ENCODE peak calls at places on chromosomes 12 and 14, in five cellular contexts. X is GM12891, A is H1, B is HepG2, S is K562. T is an unnamed sample.

GRCh38 chr14:32565256-32565655 is 236.2 kb downstream of the AKAP6 start:
- DNase-seq in X (no peak), A (no peak), B (no peak), S (no peak), T (no peak)

GRCh38 chr14:104900639-104901512 is 23.8 kb upstream of the PLD4 start:
- DNase-seq in X (peak), A (no peak), B (no peak), S (no peak), T (peak)

GRCh38 chr14:61375218-61375617 is 53.8 kb downstream of the PRKCH start:
- DNase-seq in X (no peak), A (no peak), B (no peak), S (no peak), T (no peak)

GRCh38 chr14:102223682-102224081 is 81.3 kb downstream of the MOK start:
- DNase-seq in X (no peak), A (no peak), B (no peak), S (no peak), T (no peak)

GRCh38 chr14:76574416-76574815 is 186.9 kb upstream of the VASH1 start:
- DNase-seq in X (no peak), A (no peak), B (no peak), S (no peak), T (no peak)

GRCh38 chr12:121162384-121162783 is 29.7 kb downstream of the P2RX7 start:
- DNase-seq in X (no peak), A (no peak), B (no peak), S (no peak), T (no peak)

GRCh38 chr12:10701226-10701681 is 21.9 kb downstream of the YBX3 start:
- DNase-seq in X (no peak), A (no peak), B (no peak), S (no peak), T (no peak)

GRCh38 chr14:95039259-95039992 is 117.9 kb downstream of the DICER1 start:
- DNase-seq in X (no peak), A (no peak), B (no peak), S (no peak), T (no peak)

GRCh38 chr12:120820885-120821510 is 83.2 kb downstream of the SPPL3 start:
- DNase-seq in X (no peak), A (no peak), B (no peak), S (no peak), T (no peak)

GRCh38 chr12:6069452-6070093 is 54.9 kb downstream of the VWF start:
- DNase-seq in X (no peak), A (no peak), B (no peak), S (peak), T (no peak)

GRCh38 chr14:100430571-100430970 is 107.4 kb downstream of the SLC25A47 start:
- DNase-seq in X (no peak), A (no peak), B (no peak), S (no peak), T (no peak)

GRCh38 chr14:28783593-28784143 is 17.1 kb downstream of the FOXG1 start:
- DNase-seq in X (no peak), A (no peak), B (no peak), S (no peak), T (no peak)

GRCh38 chr12:124548854-124549378 is 18.5 kb downstream of the NCOR2 start:
- DNase-seq in X (no peak), A (no peak), B (no peak), S (no peak), T (no peak)

GRCh38 chr12:123131879-123132402 is 18.9 kb downstream of the PITPNM2 start:
- DNase-seq in X (no peak), A (no peak), B (no peak), S (no peak), T (no peak)

GRCh38 chr12:111745201-111745600 is 21.5 kb upstream of the ALDH2 start:
- DNase-seq in X (no peak), A (no peak), B (no peak), S (no peak), T (no peak)

DNA sequence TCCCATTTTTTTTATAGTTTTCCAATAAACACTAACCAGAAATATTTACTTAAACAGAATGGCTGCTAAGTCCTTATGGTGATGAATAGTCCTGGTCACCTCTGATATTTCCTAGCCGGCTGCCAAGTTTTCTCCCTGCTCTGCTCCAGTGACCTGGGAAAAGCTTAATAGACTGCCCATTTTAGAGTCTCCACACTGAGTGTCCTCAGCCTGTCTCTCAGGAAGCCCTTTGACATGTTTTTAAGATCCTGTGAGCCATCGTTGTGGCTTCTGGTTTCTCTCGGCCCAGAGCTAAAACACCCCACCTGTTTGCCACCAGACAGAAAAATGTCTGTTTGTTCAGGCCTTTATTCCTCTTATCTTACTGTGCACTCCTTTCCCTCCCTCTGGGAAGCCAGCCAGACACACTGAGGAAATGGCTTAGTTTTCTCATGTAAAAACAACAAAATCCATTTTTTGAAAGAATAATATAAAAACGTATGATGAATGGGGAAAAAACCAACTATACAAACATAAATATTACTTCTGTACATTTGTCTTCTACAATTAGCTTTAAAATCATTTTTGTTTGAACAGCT is 25.4 kb upstream of the ALDH2 start:
- DNase-seq in X (no peak), A (no peak), B (no peak), S (peak), T (no peak)
- TF ChIP-seq TAF1 in X (no peak), A (no peak), B (no peak), S (no peak), T (no peak)

DNA sequence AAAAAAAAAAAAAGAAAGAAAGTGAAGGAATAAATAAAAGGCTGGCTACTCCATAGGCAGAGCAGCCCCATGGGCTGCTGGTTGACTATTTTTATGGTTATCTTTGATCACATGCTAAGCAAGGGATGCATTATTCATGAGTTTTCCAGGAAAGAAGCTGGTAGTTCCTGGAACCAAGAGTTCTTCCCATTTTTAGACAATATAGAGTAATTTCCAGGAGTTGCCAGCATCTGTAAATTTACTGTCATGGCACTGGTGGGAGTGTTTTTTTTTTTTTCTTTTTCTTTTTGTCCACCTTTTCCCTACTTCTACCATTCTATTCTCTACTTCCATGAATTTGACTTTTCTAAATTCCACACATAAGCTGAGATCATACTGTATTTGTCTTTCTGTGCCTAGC is 24.2 kb downstream of the FGD4 start:
- DNase-seq in X (no peak), A (no peak), B (no peak), S (peak), T (no peak)
- TF ChIP-seq POLR2A in X (no peak), A (no peak), B (no peak), S (no peak), T (no peak)

GRCh38 chr12:45234134-45234865 is 18.4 kb downstream of the ANO6 start:
- DNase-seq in X (no peak), A (no peak), B (peak), S (peak), T (no peak)

GRCh38 chr12:45232771-45233372 is 17.0 kb downstream of the ANO6 start:
- DNase-seq in X (no peak), A (no peak), B (peak), S (peak), T (no peak)

GRCh38 chr12:45232146-45232731 is 16.3 kb downstream of the ANO6 start:
- DNase-seq in X (no peak), A (no peak), B (no peak), S (no peak), T (no peak)

GRCh38 chr12:45231515-45232145 is 15.7 kb downstream of the ANO6 start:
- DNase-seq in X (no peak), A (no peak), B (peak), S (no peak), T (no peak)

DNA sequence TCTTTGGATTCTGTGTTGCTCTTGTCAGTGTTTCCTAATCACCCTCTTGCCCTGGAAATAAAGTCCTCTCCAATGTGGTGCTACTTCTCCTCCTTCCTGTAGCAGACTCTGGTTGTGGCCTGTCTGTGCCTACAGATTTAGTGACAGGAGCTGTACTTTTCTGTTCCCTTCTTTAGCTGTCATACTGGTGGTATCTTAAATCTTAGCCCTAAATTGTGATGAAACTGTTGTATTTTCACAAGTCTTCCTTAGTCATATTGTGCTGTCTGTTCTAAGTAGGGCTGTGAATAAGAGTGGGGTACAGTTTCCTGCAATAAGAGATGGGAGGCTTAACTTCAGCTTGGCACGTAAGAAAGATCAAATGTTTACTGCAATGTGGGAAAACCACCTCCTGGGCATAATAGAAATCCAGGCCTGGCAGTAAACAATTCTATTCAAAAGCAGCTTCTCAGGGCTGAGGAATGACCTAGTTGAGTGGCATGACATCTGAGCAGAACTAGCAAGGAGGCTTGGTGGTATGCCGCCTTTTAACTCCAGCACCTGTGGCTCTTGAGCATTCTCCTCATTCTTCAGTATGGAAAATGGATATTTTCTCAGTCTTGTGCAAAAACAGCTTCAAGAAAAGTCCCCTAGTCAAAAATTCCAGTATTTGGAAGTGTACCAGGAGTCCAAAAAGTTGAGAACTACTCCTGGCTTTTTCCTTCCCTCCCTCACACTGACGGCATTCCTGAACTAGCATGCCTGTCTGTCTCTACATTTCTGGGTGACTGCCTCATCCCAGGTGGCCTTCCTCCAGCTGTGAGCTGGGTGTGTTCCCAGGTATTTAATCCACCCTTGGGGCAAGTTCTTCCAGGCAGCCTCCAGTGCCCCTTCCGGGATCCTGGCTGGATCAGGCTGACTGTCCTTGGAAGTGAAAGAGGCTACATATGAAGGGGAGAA is 19.5 kb downstream of the ANO6 start:
- DNase-seq in X (no peak), A (no peak), B (peak), S (peak), T (no peak)
- TF ChIP-seq TAF1 in X (no peak), A (no peak), B (no peak), S (no peak), T (no peak)

GRCh38 chr14:23151342-23151741 is 32.1 kb downstream of the SLC7A8 start:
- DNase-seq in X (no peak), A (no peak), B (no peak), S (no peak), T (no peak)

GRCh38 chr14:23149745-23150144 is 30.7 kb upstream of the CEBPE start:
- DNase-seq in X (no peak), A (no peak), B (no peak), S (no peak), T (no peak)

GRCh38 chr14:23159516-23159915 is 23.9 kb downstream of the SLC7A8 start:
- DNase-seq in X (no peak), A (no peak), B (no peak), S (no peak), T (no peak)

GRCh38 chr14:23154876-23155587 is 28.4 kb downstream of the SLC7A8 start:
- DNase-seq in X (no peak), A (no peak), B (no peak), S (peak), T (no peak)

GRCh38 chr14:23153891-23154796 is 29.3 kb downstream of the SLC7A8 start:
- DNase-seq in X (no peak), A (no peak), B (no peak), S (peak), T (no peak)
- TF ChIP-seq POLR2A in X (no peak), A (peak), B (no peak), S (peak), T (no peak)